ENCODE peak calls at places on chromosomes 12 and 14, in eight cellular contexts. F is endothelial cell of umbilical vein; X is tibial artery; O is CD4-positive, alpha-beta T cell; D is body of pancreas; C is CD8-positive, alpha-beta memory T cell; N is lower lobe of right lung; T is CD8-positive, alpha-beta T cell. P is an unnamed sample.

GRCh38 chr12:120121766-120122293 is 5.3 kb upstream of the RAB35 start:
- DNase-seq in F (no peak), C (no peak), D (no peak), X (no peak), O (no peak), N (no peak), T (no peak), P (no peak)

GRCh38 chr12:130639759-130640158 is 76.3 kb downstream of the RIMBP2 start:
- DNase-seq in O (no peak), X (no peak), D (peak; percentile 13), C (no peak), F (no peak), T (no peak), N (no peak), P (no peak)

GRCh38 chr12:105554223-105554678 is 223.8 kb downstream of the C12orf75 start:
- DNase-seq in D (no peak), C (no peak), O (no peak), T (no peak), X (no peak), F (peak; percentile 64), N (no peak), P (no peak)

GRCh38 chr12:49553512-49554088 is 14.3 kb downstream of the MCRS1 start:
- DNase-seq in N (no peak), T (no peak), C (no peak), D (no peak), O (no peak), X (no peak), F (peak; percentile 44), P (no peak)

GRCh38 chr14:65704850-65705249 is 292.3 kb downstream of the FUT8 start:
- DNase-seq in T (no peak), X (no peak), D (no peak), F (no peak), C (no peak), N (no peak), O (no peak), P (no peak)

GRCh38 chr12:50265770-50266524 is 17.4 kb downstream of the LIMA1 start:
- DNase-seq in C (no peak), F (no peak), X (no peak), D (no peak), O (no peak), N (no peak), T (no peak), P (no peak)

GRCh38 chr14:76954791-76955190 is 73.7 kb downstream of the IRF2BPL start:
- DNase-seq in F (peak; percentile 54), O (no peak), X (no peak), N (no peak), C (no peak), D (no peak), T (no peak), P (no peak)

GRCh38 chr12:84661732-84662326 is 250.8 kb downstream of the SLC6A15 start:
- DNase-seq in T (no peak), C (no peak), F (no peak), X (no peak), O (no peak), D (no peak), N (no peak), P (no peak)

GRCh38 chr14:102517412-102518062 is 8.0 kb upstream of the ANKRD9 start:
- DNase-seq in O (no peak), D (no peak), T (no peak), N (no peak), C (no peak), X (no peak), F (no peak), P (no peak)
- H3K27ac ChIP-seq in O (no peak overlapping the region), D (peak overlapping the region; percentile 60), T (no peak overlapping the region), N (peak overlapping the region; percentile 73), C (peak overlapping the region; percentile 24), X (peak overlapping the region; percentile 46), F (no peak overlapping the region), P (no peak overlapping the region)

GRCh38 chr12:24904871-24905270 is 44.0 kb downstream of the BCAT1 start:
- DNase-seq in T (no peak), X (no peak), D (no peak), N (no peak), C (no peak), F (no peak), O (no peak), P (no peak)

GRCh38 chr12:24907464-24907863 is 41.4 kb downstream of the BCAT1 start:
- DNase-seq in N (no peak), C (no peak), F (no peak), T (no peak), X (no peak), D (no peak), O (no peak), P (no peak)

GRCh38 chr12:24902521-24903304 is 46.2 kb downstream of the BCAT1 start:
- DNase-seq in D (no peak), T (no peak), N (peak; percentile 63), C (no peak), F (no peak), O (no peak), X (no peak), P (peak; percentile 27)

GRCh38 chr12:24903305-24904088 is 45.4 kb downstream of the BCAT1 start:
- DNase-seq in N (no peak), D (no peak), C (no peak), O (no peak), X (peak; percentile 38), T (no peak), F (peak; percentile 76), P (peak; percentile 69)

DNA sequence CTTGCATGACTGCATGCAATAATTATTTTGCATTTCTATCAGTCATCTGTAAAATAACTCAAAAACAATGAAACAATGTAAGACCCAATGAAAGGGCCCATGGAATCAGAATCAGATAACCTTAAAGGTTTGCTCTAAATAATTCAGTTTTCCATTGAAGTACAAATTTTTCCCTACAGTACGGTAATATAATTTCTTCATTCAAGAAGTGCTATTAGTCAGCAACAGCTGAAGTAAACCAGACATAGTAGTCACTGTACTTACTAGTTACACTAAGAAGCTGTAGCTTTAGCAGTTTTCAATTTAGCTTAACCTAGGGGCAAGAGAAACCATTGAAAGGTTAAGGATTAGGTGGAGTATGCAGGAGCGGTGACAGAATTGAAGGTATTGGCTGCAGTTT is 43.5 kb downstream of the BCAT1 start:
- DNase-seq in T (no peak), O (no peak), D (no peak), X (no peak), F (no peak), N (no peak), C (no peak), P (no peak)
- H3K27ac ChIP-seq in T (no peak overlapping the region), O (no peak overlapping the region), D (no peak overlapping the region), X (no peak overlapping the region), F (no peak overlapping the region), N (no peak overlapping the region), C (no peak overlapping the region), P (no peak overlapping the region)

DNA sequence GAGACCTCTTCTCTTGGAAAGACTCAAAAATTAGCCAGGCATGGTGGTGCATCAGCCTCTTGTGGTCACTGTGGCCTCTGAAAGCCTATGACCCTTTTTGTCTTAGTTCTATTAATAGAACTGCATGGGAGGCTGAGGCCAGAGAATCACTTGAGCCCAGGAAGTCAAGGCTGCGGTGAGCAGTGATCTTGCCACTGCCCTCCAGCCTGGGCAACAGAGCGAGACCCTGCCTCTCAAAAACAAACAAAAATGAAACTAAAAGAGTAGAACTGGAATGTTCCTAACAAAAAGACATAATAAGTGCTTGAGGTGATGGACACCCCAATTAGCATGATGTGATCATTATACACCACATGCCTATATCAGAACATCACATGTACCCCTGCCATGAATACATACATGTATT is 197.0 kb upstream of the EEA1 start:
- DNase-seq in D (no peak), O (no peak), T (no peak), X (no peak), F (no peak), C (no peak), N (no peak), P (no peak)
- H3K27ac ChIP-seq in D (peak overlapping the region; percentile 79), O (no peak overlapping the region), T (no peak overlapping the region), X (peak overlapping the region; percentile 78), F (no peak overlapping the region), C (no peak overlapping the region), N (no peak overlapping the region), P (no peak overlapping the region)

DNA sequence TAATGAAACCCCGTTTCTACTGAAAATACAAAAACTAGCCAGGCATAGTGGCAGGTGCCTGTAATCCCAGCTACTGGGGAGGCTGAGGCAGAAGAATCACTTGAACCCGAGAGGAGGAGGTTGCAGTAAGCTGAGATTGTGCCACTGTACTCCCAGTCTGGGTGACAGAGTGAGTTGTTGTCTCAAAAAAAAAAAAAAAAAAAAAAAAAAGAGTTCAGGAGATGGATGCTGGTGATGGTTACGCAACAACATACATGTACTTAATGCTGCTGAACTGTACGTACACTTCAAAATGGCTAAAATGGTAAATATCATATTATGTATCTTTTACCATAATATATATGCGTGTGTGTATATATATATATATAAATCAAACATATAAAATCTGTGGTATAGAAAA is 29.0 kb downstream of the ACTN1 start:
- DNase-seq in T (no peak), X (no peak), N (no peak), C (no peak), D (no peak), F (no peak), O (no peak), P (no peak)
- H3K27ac ChIP-seq in T (peak overlapping the region; percentile 7), X (peak overlapping the region; percentile 100), N (no peak overlapping the region), C (no peak overlapping the region), D (no peak overlapping the region), F (peak overlapping the region; percentile 77), O (no peak overlapping the region), P (no peak overlapping the region)

DNA sequence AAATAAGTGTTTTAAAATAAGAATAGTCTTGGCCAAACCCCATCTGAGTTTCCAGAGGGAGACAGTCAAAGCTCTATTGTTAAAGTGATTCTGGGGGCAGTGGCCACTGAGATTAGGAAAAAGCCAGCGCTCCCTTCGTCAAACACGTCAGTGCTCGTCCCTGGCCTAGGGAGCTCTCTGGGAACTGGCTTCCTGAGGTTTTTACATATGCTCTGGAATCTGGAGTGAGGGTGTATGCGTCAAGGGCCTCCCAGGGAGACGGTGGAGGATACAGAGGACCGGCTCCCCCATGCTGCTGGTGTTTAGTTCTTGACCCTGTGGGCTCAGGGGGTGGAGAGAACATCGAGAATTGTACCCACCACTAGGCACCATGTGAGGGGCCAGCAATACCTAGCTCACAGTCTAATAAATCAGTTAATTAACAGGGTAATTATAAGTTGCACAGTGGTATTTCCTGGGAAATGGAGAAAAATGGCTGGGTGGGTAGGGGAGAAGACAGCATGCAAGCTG is 87.0 kb downstream of the SLC25A47 start:
- DNase-seq in N (no peak), T (no peak), O (no peak), C (no peak), F (no peak), D (no peak), X (no peak), P (no peak)
- H3K27ac ChIP-seq in N (no peak overlapping the region), T (no peak overlapping the region), O (no peak overlapping the region), C (no peak overlapping the region), F (no peak overlapping the region), D (no peak overlapping the region), X (no peak overlapping the region), P (no peak overlapping the region)

DNA sequence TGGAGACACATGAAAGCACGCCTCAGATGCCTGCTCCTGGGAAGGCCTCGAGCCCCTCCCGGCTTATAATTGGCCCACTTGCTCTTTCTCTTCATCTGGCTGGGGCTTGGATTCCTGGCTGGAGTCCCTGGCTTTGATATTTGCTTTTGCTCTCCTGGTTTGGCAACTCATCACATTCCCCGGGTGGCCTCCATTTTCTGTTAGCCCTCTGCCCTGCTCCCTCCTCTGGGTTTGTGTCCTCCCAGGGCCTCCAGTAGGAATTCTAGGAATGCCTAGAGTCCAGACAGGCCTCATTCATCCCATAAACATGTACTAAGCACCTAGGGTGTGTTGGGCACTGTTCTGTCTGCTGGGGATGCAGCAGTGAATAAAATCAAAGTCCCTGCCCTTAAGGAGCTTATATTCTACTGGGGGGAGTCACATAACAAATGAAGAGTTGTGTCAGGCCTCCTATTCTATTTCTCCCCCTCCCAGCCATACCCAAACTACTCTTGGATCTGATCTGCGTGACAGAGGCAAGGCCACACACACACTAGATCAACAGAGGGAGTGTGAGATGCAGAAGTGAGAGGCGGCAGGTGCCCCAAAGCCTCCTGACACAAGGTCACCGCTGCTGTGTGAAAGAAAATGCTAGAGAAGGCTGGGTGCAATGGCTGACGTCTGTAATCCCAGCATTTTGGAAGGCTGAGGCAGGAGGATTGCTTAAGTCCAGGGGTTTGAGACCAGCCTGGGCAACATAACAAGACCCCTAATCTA is 21.3 kb upstream of the TSPAN9 start:
- DNase-seq in T (no peak), C (no peak), F (no peak), O (no peak), X (no peak), D (no peak), N (no peak), P (no peak)
- H3K27ac ChIP-seq in T (no peak overlapping the region), C (no peak overlapping the region), F (no peak overlapping the region), O (no peak overlapping the region), X (no peak overlapping the region), D (no peak overlapping the region), N (no peak overlapping the region), P (no peak overlapping the region)